ENCODE peak calls at places on chromosome 4, in seven cellular contexts. M, P, L, Q, X, D and G are unnamed samples.

GRCh38 chr4:39353478-39354177 is 12.5 kb downstream of the RFC1 start:
- DNase-seq in M (no peak), P (peak; percentile 34), L (peak; percentile 85), Q (no peak), X (no peak), D (peak; percentile 41), G (peak; percentile 33)

GRCh38 chr4:1613099-1613495 is 71.0 kb downstream of the FAM53A start:
- DNase-seq in M (no peak), P (no peak), L (no peak), Q (no peak), X (no peak), D (no peak), G (no peak)

GRCh38 chr4:137861682-137862081 is 329.4 kb upstream of the PCDH18 start:
- DNase-seq in M (no peak), P (no peak), L (no peak), Q (no peak), X (no peak), D (peak; percentile 20), G (no peak)

GRCh38 chr4:125710766-125711165 is 396.0 kb downstream of the FAT4 start:
- DNase-seq in M (no peak), P (no peak), L (no peak), Q (no peak), X (no peak), D (no peak), G (no peak)

GRCh38 chr4:145231906-145232700 is 51.7 kb upstream of the OTUD4 start:
- DNase-seq in M (no peak), P (no peak), L (no peak), Q (no peak), X (no peak), D (no peak), G (no peak)

GRCh38 chr4:75727073-75727472 is 2.7 kb downstream of the USO1 start:
- DNase-seq in M (no peak), P (no peak), L (no peak), Q (no peak), X (no peak), D (no peak), G (no peak)

GRCh38 chr4:61041527-61041926 is 158.6 kb upstream of the ADGRL3 start:
- DNase-seq in M (no peak), P (no peak), L (no peak), Q (no peak), X (no peak), D (no peak), G (no peak)

GRCh38 chr4:104408893-104409292 is 85.8 kb downstream of the CXXC4 start:
- DNase-seq in M (no peak), P (no peak), L (no peak), Q (no peak), X (no peak), D (no peak), G (no peak)

GRCh38 chr4:7956306-7957112 is 16.8 kb upstream of the AFAP1 start:
- DNase-seq in M (no peak), P (no peak), L (no peak), Q (no peak), X (peak; percentile 56), D (peak; percentile 34), G (no peak)

GRCh38 chr4:17260395-17260907 is 251.4 kb downstream of the QDPR start:
- DNase-seq in M (no peak), P (no peak), L (no peak), Q (no peak), X (no peak), D (no peak), G (no peak)

GRCh38 chr4:172357006-172357405 is 543.8 kb downstream of the GALNTL6 start:
- DNase-seq in M (no peak), P (no peak), L (no peak), Q (no peak), X (no peak), D (no peak), G (no peak)

GRCh38 chr4:24912252-24913098 is at the start of gene CCDC149:
- DNase-seq in M (peak; percentile 19), P (peak; percentile 44), L (no peak), Q (peak; percentile 53), X (peak; percentile 13), D (peak; percentile 86), G (no peak)

GRCh38 chr4:26175905-26176304 is 144.9 kb upstream of the RBPJ start:
- DNase-seq in M (no peak), P (no peak), L (no peak), Q (no peak), X (no peak), D (no peak), G (no peak)

GRCh38 chr4:136526517-136526916 is 1005.8 kb downstream of the PCDH18 start:
- DNase-seq in M (no peak), P (no peak), L (no peak), Q (no peak), X (no peak), D (no peak), G (no peak)

GRCh38 chr4:15778191-15778741 is at the start of gene CD38:
- DNase-seq in M (no peak), P (peak; percentile 49), L (peak; percentile 67), Q (no peak), X (no peak), D (peak; percentile 78), G (peak; percentile 51)

GRCh38 chr4:102789317-102789717 is 28.5 kb upstream of the MANBA start:
- DNase-seq in M (no peak), P (no peak), L (no peak), Q (no peak), X (no peak), D (no peak), G (no peak)

GRCh38 chr4:10108391-10108790 is 8.2 kb downstream of the WDR1 start:
- DNase-seq in M (no peak), P (no peak), L (no peak), Q (no peak), X (no peak), D (no peak), G (no peak)

GRCh38 chr4:68591204-68591603 is 15.1 kb upstream of the UGT2B17 start:
- DNase-seq in M (no peak), P (no peak), L (no peak), Q (no peak), X (no peak), D (no peak), G (no peak)

GRCh38 chr4:94571301-94571700 is 119.6 kb downstream of the PDLIM5 start:
- DNase-seq in M (no peak), P (no peak), L (no peak), Q (no peak), X (no peak), D (no peak), G (no peak)

GRCh38 chr4:8639021-8639420 is 46.5 kb downstream of the CPZ start:
- DNase-seq in M (no peak), P (no peak), L (no peak), Q (no peak), X (no peak), D (no peak), G (no peak)

GRCh38 chr4:19944806-19945205 is 306.9 kb upstream of the SLIT2 start:
- DNase-seq in M (no peak), P (no peak), L (no peak), Q (no peak), X (no peak), D (peak; percentile 44), G (no peak)

GRCh38 chr4:113378836-113379235 is 329.4 kb downstream of the ANK2 start:
- DNase-seq in M (no peak), P (no peak), L (no peak), Q (no peak), X (no peak), D (no peak), G (no peak)

GRCh38 chr4:113371061-113371460 is 321.6 kb downstream of the ANK2 start:
- DNase-seq in M (no peak), P (no peak), L (no peak), Q (no peak), X (no peak), D (no peak), G (no peak)

GRCh38 chr4:113375964-113376666 is 326.7 kb downstream of the ANK2 start:
- DNase-seq in M (no peak), P (no peak), L (no peak), Q (no peak), X (no peak), D (no peak), G (no peak)
- TF ChIP-seq TAF1 in M (no peak), P (no peak), L (no peak), Q (no peak), X (no peak), D (no peak), G (no peak)

GRCh38 chr4:106062452-106062875 is 167.2 kb downstream of the NPNT start:
- DNase-seq in M (peak; percentile 9), P (no peak), L (no peak), Q (no peak), X (peak; percentile 80), D (no peak), G (no peak)
- TF ChIP-seq TAF1 in M (no peak), P (no peak), L (no peak), Q (no peak), X (no peak), D (no peak), G (no peak)

DNA sequence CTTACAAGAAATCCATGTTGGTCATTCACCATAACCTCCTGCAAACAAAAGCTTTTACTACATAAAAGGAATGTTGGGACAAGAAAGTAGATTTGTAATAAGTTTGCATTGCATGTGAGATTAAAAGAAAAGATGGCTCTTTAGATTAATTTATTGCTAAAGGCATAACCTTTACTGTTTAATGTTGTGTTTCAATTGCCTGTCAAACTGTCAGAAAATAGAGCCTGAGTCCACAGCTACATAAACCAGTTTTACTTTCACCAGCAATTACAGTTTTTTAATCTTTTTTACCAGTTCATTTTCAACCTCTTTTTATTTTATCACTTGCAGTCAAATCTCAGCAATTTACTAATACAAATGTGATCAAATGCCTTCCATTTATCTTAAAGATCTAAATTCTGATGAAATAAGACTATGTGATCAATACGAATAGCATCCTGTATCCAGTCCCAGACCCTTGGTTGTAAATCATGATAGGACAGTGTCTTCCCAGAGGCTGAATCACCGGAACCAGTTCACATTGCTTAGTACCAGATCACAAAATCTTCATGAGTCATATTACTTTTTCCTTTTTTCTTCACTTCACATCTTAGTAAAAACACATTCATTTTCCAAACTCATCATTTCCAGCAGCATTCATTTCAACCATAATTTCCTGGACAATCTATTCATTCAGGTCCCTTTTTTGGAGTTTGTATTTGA is 95.4 kb upstream of the FRG1 start:
- DNase-seq in M (no peak), P (no peak), L (no peak), Q (no peak), X (no peak), D (no peak), G (no peak)
- TF ChIP-seq TAF1 in M (no peak), P (no peak), L (no peak), Q (no peak), X (no peak), D (no peak), G (no peak)

GRCh38 chr4:149841686-149842085 is 26.0 kb upstream of the IQCM start:
- DNase-seq in M (no peak), P (no peak), L (no peak), Q (no peak), X (no peak), D (no peak), G (no peak)

DNA sequence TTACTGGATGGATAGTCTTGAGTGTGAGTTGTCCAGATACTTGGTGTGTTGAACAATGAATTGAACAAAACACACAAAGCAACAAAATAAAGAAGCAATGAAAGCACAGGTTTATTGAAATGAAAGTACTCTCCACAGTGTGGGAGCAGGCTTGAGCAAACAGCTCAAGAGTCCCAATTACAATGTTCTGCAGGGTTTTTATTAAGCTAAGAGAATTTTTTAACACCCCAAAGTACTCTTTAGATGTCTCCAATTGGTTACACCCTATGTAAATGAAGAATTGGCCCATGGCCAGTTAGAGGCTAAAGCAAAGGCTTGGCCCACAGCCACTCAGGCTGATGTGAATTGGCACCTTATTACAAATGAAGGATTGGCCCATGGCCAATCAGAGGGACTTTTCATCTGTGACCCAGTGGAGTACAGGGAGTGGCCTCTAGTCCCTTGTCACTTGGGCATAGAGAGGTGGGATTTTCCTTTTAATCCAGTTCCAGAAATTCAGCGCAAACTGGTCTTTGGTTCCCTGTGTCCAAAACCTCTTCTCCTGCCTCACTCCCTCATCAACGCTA is 30.1 kb upstream of the IQCM start:
- DNase-seq in M (no peak), P (no peak), L (no peak), Q (no peak), X (no peak), D (no peak), G (no peak)
- TF ChIP-seq TAF1 in M (no peak), P (no peak), L (no peak), Q (no peak), X (no peak), D (no peak), G (no peak)